ENCODE peak calls at places on chromosomes 2 and 18, in seven cellular contexts. One of them, this sample, is unnamed.
A peak's percentile ranks its signal among the peaks of the same experiment; 100 is the strongest.

GRCh38 chr2:33022989-33023731 is 76.4 kb downstream of the LTBP1 start:
- DNase-seq in neural progenitor cell: no peak
- DNase-seq in lower lobe of right lung: no peak
- DNase-seq in GM06990: no peak
- DNase-seq in GM23338: no peak
- DNase-seq in breast epithelium: no peak
- DNase-seq in H1: no peak
- DNase-seq in this sample: no peak

GRCh38 chr2:54666741-54667639 is 56.5 kb upstream of the EML6 start:
- DNase-seq in neural progenitor cell: no peak
- DNase-seq in breast epithelium: no peak
- DNase-seq in GM23338: no peak
- DNase-seq in lower lobe of right lung: no peak
- DNase-seq in GM06990: no peak
- DNase-seq in H1: no peak
- DNase-seq in this sample: no peak

GRCh38 chr18:13813271-13813849 is 10.6 kb upstream of the MC5R start:
- DNase-seq in lower lobe of right lung: no peak
- DNase-seq in breast epithelium: peak; percentile 31
- DNase-seq in H1: no peak
- DNase-seq in GM23338: peak; percentile 82
- DNase-seq in GM06990: no peak
- DNase-seq in neural progenitor cell: peak; percentile 78
- DNase-seq in this sample: peak; percentile 45

GRCh38 chr2:3465328-3465727 is 54.0 kb downstream of the ADI1 start:
- DNase-seq in GM23338: no peak
- DNase-seq in breast epithelium: no peak
- DNase-seq in GM06990: no peak
- DNase-seq in lower lobe of right lung: peak; percentile 40
- DNase-seq in H1: no peak
- DNase-seq in neural progenitor cell: no peak
- DNase-seq in this sample: peak; percentile 10

GRCh38 chr2:194087569-194087968 is 1569.5 kb upstream of the SLC39A10 start:
- DNase-seq in neural progenitor cell: no peak
- DNase-seq in breast epithelium: no peak
- DNase-seq in H1: no peak
- DNase-seq in GM23338: no peak
- DNase-seq in lower lobe of right lung: no peak
- DNase-seq in GM06990: no peak
- DNase-seq in this sample: peak; percentile 24

GRCh38 chr2:240460243-240460630 is 24.8 kb downstream of the GPC1 start:
- DNase-seq in breast epithelium: no peak
- DNase-seq in H1: no peak
- DNase-seq in GM06990: no peak
- DNase-seq in GM23338: no peak
- DNase-seq in neural progenitor cell: no peak
- DNase-seq in lower lobe of right lung: peak; percentile 36
- DNase-seq in this sample: no peak

GRCh38 chr2:95357717-95358280 is 44.7 kb upstream of the FAHD2A start:
- DNase-seq in GM23338: no peak
- DNase-seq in GM06990: no peak
- DNase-seq in breast epithelium: no peak
- DNase-seq in lower lobe of right lung: no peak
- DNase-seq in H1: no peak
- DNase-seq in neural progenitor cell: no peak
- DNase-seq in this sample: no peak

GRCh38 chr2:172091626-172092566 is 6.6 kb downstream of the DLX1 start:
- DNase-seq in H1: no peak
- DNase-seq in GM06990: no peak
- DNase-seq in neural progenitor cell: peak; percentile 4
- DNase-seq in GM23338: peak; percentile 15
- DNase-seq in breast epithelium: no peak
- DNase-seq in lower lobe of right lung: no peak
- DNase-seq in this sample: no peak

GRCh38 chr2:195320416-195320973 is 336.5 kb upstream of the SLC39A10 start:
- DNase-seq in lower lobe of right lung: no peak
- DNase-seq in H1: no peak
- DNase-seq in GM06990: no peak
- DNase-seq in neural progenitor cell: no peak
- DNase-seq in GM23338: no peak
- DNase-seq in breast epithelium: no peak
- DNase-seq in this sample: no peak

GRCh38 chr2:85548608-85548900 is 9.6 kb downstream of the MAT2A start:
- DNase-seq in H1: no peak
- DNase-seq in GM23338: no peak
- DNase-seq in breast epithelium: no peak
- DNase-seq in lower lobe of right lung: no peak
- DNase-seq in GM06990: no peak
- DNase-seq in neural progenitor cell: no peak
- DNase-seq in this sample: no peak
- H3K36me3 ChIP-seq in H1: peaks cover 21% of the 10 kb centered on the region
- H3K36me3 ChIP-seq in GM23338: peaks cover 46% of the 10 kb centered on the region
- H3K36me3 ChIP-seq in breast epithelium: no peaks in the 10 kb centered on the region
- H3K36me3 ChIP-seq in lower lobe of right lung: peaks cover 90% of the 10 kb centered on the region
- H3K36me3 ChIP-seq in GM06990: peaks cover 19% of the 10 kb centered on the region
- H3K36me3 ChIP-seq in neural progenitor cell: peaks cover under 1% of the 10 kb centered on the region
- H3K36me3 ChIP-seq in this sample: peaks cover 23% of the 10 kb centered on the region

GRCh38 chr2:29950432-29950943 is 29.1 kb upstream of the ALK start:
- DNase-seq in breast epithelium: no peak
- DNase-seq in H1: no peak
- DNase-seq in GM06990: no peak
- DNase-seq in neural progenitor cell: no peak
- DNase-seq in lower lobe of right lung: no peak
- DNase-seq in GM23338: no peak
- DNase-seq in this sample: no peak
- TF ChIP-seq CTCF in breast epithelium: no peak
- TF ChIP-seq CTCF in H1: no peak
- TF ChIP-seq CTCF in GM06990: no peak
- TF ChIP-seq CTCF in neural progenitor cell: no peak
- TF ChIP-seq CTCF in lower lobe of right lung: no peak
- TF ChIP-seq CTCF in GM23338: no peak
- TF ChIP-seq CTCF in this sample: no peak

GRCh38 chr2:238040918-238041317 is 19.9 kb upstream of the SCLY start:
- DNase-seq in breast epithelium: no peak
- DNase-seq in H1: no peak
- DNase-seq in neural progenitor cell: no peak
- DNase-seq in GM23338: no peak
- DNase-seq in GM06990: no peak
- DNase-seq in lower lobe of right lung: no peak
- DNase-seq in this sample: no peak

GRCh38 chr2:238042849-238043584 is 17.8 kb upstream of the SCLY start:
- DNase-seq in GM23338: no peak
- DNase-seq in breast epithelium: no peak
- DNase-seq in neural progenitor cell: no peak
- DNase-seq in lower lobe of right lung: no peak
- DNase-seq in H1: no peak
- DNase-seq in GM06990: no peak
- DNase-seq in this sample: no peak

GRCh38 chr2:238039151-238039550 is 21.6 kb upstream of the SCLY start:
- DNase-seq in GM23338: no peak
- DNase-seq in breast epithelium: no peak
- DNase-seq in H1: no peak
- DNase-seq in GM06990: no peak
- DNase-seq in neural progenitor cell: no peak
- DNase-seq in lower lobe of right lung: no peak
- DNase-seq in this sample: no peak

GRCh38 chr2:238039985-238040384 is 20.8 kb upstream of the SCLY start:
- DNase-seq in H1: no peak
- DNase-seq in lower lobe of right lung: no peak
- DNase-seq in GM06990: no peak
- DNase-seq in GM23338: no peak
- DNase-seq in neural progenitor cell: no peak
- DNase-seq in breast epithelium: no peak
- DNase-seq in this sample: no peak

DNA sequence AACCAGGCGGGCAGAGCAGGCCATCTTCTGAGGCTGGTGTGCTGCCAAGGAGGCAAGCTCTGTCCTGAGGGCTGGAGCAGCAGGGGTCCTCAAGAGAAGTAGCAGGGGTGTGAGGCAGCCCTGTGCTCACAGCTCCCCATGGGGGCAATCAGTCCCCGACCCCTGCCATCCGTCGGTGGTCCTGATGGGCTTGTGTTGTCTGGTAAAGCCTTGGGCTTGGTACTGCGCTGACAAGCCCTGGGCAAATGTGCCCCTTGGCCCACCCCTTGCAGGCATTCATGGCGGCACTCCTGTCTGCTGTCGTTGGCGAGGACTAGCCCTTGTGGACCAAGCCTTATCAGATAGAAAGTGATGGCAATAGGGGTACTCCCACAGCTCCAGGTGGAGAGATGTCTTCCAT is 22.6 kb upstream of the SCLY start:
- DNase-seq in GM06990: no peak
- DNase-seq in neural progenitor cell: no peak
- DNase-seq in breast epithelium: no peak
- DNase-seq in GM23338: no peak
- DNase-seq in H1: no peak
- DNase-seq in lower lobe of right lung: no peak
- DNase-seq in this sample: no peak
- H3K36me3 ChIP-seq in GM06990: peaks cover 14% of the 10 kb centered on the region
- H3K36me3 ChIP-seq in neural progenitor cell: no peaks in the 10 kb centered on the region
- H3K36me3 ChIP-seq in breast epithelium: no peaks in the 10 kb centered on the region
- H3K36me3 ChIP-seq in GM23338: peaks cover 19% of the 10 kb centered on the region
- H3K36me3 ChIP-seq in H1: peaks cover 5% of the 10 kb centered on the region
- H3K36me3 ChIP-seq in lower lobe of right lung: peaks cover 77% of the 10 kb centered on the region
- H3K36me3 ChIP-seq in this sample: peaks cover 14% of the 10 kb centered on the region

GRCh38 chr2:48148841-48149240 is 242.5 kb upstream of the FBXO11 start:
- DNase-seq in GM23338: no peak
- DNase-seq in H1: no peak
- DNase-seq in neural progenitor cell: no peak
- DNase-seq in GM06990: no peak
- DNase-seq in breast epithelium: no peak
- DNase-seq in lower lobe of right lung: no peak
- DNase-seq in this sample: no peak

GRCh38 chr2:48147719-48148118 is 241.4 kb upstream of the FBXO11 start:
- DNase-seq in lower lobe of right lung: no peak
- DNase-seq in breast epithelium: no peak
- DNase-seq in GM06990: no peak
- DNase-seq in neural progenitor cell: no peak
- DNase-seq in GM23338: no peak
- DNase-seq in H1: no peak
- DNase-seq in this sample: no peak

GRCh38 chr2:48145845-48146452 is 239.7 kb upstream of the FBXO11 start:
- DNase-seq in breast epithelium: no peak
- DNase-seq in neural progenitor cell: no peak
- DNase-seq in lower lobe of right lung: no peak
- DNase-seq in H1: no peak
- DNase-seq in GM23338: peak; percentile 53
- DNase-seq in GM06990: no peak
- DNase-seq in this sample: no peak

GRCh38 chr2:48144777-48145176 is 238.5 kb upstream of the FBXO11 start:
- DNase-seq in lower lobe of right lung: no peak
- DNase-seq in H1: no peak
- DNase-seq in GM06990: no peak
- DNase-seq in breast epithelium: no peak
- DNase-seq in GM23338: no peak
- DNase-seq in neural progenitor cell: no peak
- DNase-seq in this sample: no peak

DNA sequence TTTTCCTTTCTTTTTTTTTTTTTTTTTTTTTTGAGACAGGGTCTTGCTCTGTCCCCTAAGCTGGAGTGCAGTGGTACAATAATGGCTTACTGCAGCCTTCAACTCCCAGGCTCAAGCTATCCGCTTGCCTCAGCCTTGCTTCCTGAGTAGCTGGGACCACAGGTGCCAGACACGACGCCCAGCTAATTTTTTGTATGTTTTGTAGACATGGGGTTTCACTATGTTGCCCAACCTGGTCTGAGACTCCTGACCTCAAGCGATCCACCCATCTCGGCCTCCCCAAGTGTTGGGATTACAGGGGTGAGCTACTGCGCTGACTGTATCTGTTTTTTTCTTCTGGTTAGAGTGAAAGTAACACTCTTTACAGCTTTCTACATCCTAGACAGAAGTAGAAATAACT is 240.3 kb upstream of the FBXO11 start:
- DNase-seq in neural progenitor cell: no peak
- DNase-seq in lower lobe of right lung: no peak
- DNase-seq in breast epithelium: no peak
- DNase-seq in GM23338: no peak
- DNase-seq in GM06990: no peak
- DNase-seq in H1: no peak
- DNase-seq in this sample: no peak
- TF ChIP-seq CTCF in neural progenitor cell: no peak
- TF ChIP-seq CTCF in lower lobe of right lung: no peak
- TF ChIP-seq CTCF in breast epithelium: no peak
- TF ChIP-seq CTCF in GM23338: no peak
- TF ChIP-seq CTCF in GM06990: no peak
- TF ChIP-seq CTCF in H1: no peak
- TF ChIP-seq CTCF in this sample: no peak

GRCh38 chr2:47034973-47035609 is 119.5 kb upstream of the MCFD2 start:
- DNase-seq in GM06990: no peak
- DNase-seq in GM23338: peak; percentile 57
- DNase-seq in neural progenitor cell: peak; percentile 64
- DNase-seq in H1: no peak
- DNase-seq in breast epithelium: peak; percentile 40
- DNase-seq in lower lobe of right lung: peak; percentile 86
- DNase-seq in this sample: no peak
- H3K36me3 ChIP-seq in GM06990: peaks cover 30% of the 10 kb centered on the region
- H3K36me3 ChIP-seq in GM23338: peaks cover 2% of the 10 kb centered on the region
- H3K36me3 ChIP-seq in neural progenitor cell: no peaks in the 10 kb centered on the region
- H3K36me3 ChIP-seq in H1: no peaks in the 10 kb centered on the region
- H3K36me3 ChIP-seq in breast epithelium: no peaks in the 10 kb centered on the region
- H3K36me3 ChIP-seq in lower lobe of right lung: peaks cover 44% of the 10 kb centered on the region
- H3K36me3 ChIP-seq in this sample: no peaks in the 10 kb centered on the region

DNA sequence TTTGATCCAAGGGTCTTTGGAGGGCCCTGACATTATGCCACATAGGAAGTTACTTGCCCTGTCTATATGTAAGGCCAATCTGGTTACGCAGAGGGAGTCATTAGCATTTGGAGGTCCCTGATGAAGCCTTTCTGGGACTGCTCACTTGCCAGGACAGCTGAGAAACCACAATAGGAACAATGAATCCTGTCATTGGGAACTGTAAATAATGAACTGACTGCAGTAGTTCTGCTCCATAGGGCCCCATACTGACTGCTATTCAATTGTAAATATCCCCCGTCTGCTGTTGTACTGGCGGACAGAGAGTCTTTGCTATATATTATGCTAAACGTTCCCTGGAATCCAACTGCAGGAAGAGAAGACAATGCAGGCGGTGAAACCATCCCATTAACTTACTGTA is 149.4 kb upstream of the DCC start:
- DNase-seq in breast epithelium: no peak
- DNase-seq in lower lobe of right lung: no peak
- DNase-seq in neural progenitor cell: peak; percentile 60
- DNase-seq in H1: no peak
- DNase-seq in GM23338: peak; percentile 15
- DNase-seq in GM06990: no peak
- DNase-seq in this sample: no peak
- TF ChIP-seq CTCF in breast epithelium: no peak
- TF ChIP-seq CTCF in lower lobe of right lung: no peak
- TF ChIP-seq CTCF in neural progenitor cell: no peak
- TF ChIP-seq CTCF in H1: no peak
- TF ChIP-seq CTCF in GM23338: no peak
- TF ChIP-seq CTCF in GM06990: no peak
- TF ChIP-seq CTCF in this sample: no peak